ENCODE peak calls at places on chromosomes 12 and 14, in ten cellular contexts. P is CD4-positive, alpha-beta T cell; U is CD8-positive, alpha-beta T cell; O is fibroblast of lung; I is suprapubic skin; S is neuronal stem cell; C is H1; Z is lung; V is endodermal cell; X is aorta. J is an unnamed sample.

GRCh38 chr12:2076196-2076570 is 23.4 kb downstream of the CACNA1C start:
- DNase-seq in P (no peak), U (no peak), O (no peak), I (no peak), S (no peak), C (no peak), Z (no peak), V (no peak), X (no peak), J (no peak)

GRCh38 chr12:131900397-131900796 is 6.0 kb downstream of the ULK1 start:
- DNase-seq in P (no peak), U (no peak), O (no peak), I (no peak), S (no peak), C (no peak), Z (no peak), V (no peak), X (no peak), J (no peak)

GRCh38 chr12:96462571-96463280 is 26.7 kb upstream of the CFAP54 start:
- DNase-seq in P (no peak), U (no peak), O (no peak), I (no peak), S (no peak), C (no peak), Z (no peak), V (no peak), X (no peak), J (no peak)

GRCh38 chr12:70828391-70828790 is 92.1 kb downstream of the PTPRR start:
- DNase-seq in P (no peak), U (no peak), O (peak), I (no peak), S (no peak), C (no peak), Z (no peak), V (no peak), X (no peak), J (no peak)

GRCh38 chr14:36238666-36239363 is 62.3 kb upstream of the PTCSC3 start:
- DNase-seq in P (no peak), U (no peak), O (peak), I (no peak), S (no peak), C (no peak), Z (peak), V (no peak), X (peak), J (peak)

GRCh38 chr12:12486661-12487240 is 75.9 kb downstream of the DUSP16 start:
- DNase-seq in P (no peak), U (no peak), O (no peak), I (no peak), S (no peak), C (no peak), Z (no peak), V (no peak), X (no peak), J (no peak)

GRCh38 chr12:50110762-50111416 is 1.1 kb upstream of the COX14 start:
- DNase-seq in P (no peak), U (peak), O (no peak), I (no peak), S (no peak), C (peak), Z (peak), V (peak), X (peak), J (no peak)

GRCh38 chr12:6664902-6665301 is 2.0 kb upstream of the ING4 start:
- DNase-seq in P (no peak), U (no peak), O (no peak), I (no peak), S (no peak), C (no peak), Z (no peak), V (no peak), X (no peak), J (no peak)

GRCh38 chr12:131242741-131243496 is 289.2 kb downstream of the ADGRD1 start:
- DNase-seq in P (no peak), U (no peak), O (no peak), I (no peak), S (no peak), C (peak), Z (no peak), V (peak), X (no peak), J (no peak)

GRCh38 chr12:78149459-78149858 is 318.8 kb downstream of the NAV3 start:
- DNase-seq in P (no peak), U (no peak), O (peak), I (no peak), S (no peak), C (no peak), Z (no peak), V (no peak), X (no peak), J (no peak)

GRCh38 chr14:69667938-69668336 is 56.5 kb downstream of the SUSD6 start:
- DNase-seq in P (no peak), U (no peak), O (no peak), I (no peak), S (no peak), C (no peak), Z (no peak), V (no peak), X (no peak), J (no peak)
- H3K27ac ChIP-seq in P (no peak), U (no peak), O (no peak), I (no peak), S (no peak), C (no peak), Z (peak), V (no peak), X (no peak), J (no peak)

GRCh38 chr12:57164966-57165365 is 17.5 kb upstream of the LRP1-AS start:
- DNase-seq in P (no peak), U (no peak), O (peak), I (no peak), S (no peak), C (no peak), Z (no peak), V (peak), X (no peak), J (no peak)
- H3K27ac ChIP-seq in P (no peak), U (no peak), O (no peak), I (no peak), S (no peak), C (no peak), Z (no peak), V (no peak), X (no peak), J (no peak)

DNA sequence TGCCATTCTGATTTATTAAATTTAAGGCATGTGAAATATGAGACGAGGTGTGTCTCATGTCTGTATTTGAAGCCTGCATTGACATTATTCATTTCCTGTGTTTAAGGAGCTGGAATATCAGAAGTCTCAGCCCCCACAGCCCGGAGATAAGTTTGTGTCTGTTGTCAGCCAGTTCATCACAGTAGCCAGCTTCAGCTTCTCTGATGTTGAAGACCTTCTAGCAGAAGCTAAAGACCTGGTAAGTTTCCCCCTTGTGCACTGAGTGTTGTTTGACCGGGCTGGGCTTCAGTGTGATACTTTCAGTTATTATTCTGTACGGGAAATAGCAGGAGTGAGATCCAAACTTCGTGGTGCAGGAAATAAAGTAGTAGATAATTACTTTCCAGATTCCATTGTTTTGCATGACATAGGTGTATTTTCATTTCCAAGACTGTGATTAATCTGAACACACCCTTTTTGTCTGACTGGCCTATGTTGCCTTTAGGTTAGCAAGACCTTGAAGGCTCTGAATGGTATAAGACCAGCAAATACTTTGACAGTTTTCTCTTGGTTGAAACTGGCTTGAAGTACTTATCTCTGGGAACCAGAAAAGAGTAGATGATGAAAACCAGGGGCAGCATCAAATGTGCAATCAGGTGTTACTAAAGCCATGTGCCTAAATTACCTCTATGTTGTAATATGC is 101.5 kb downstream of the GPR135 start:
- DNase-seq in P (no peak), U (no peak), O (peak), I (no peak), S (no peak), C (no peak), Z (no peak), V (no peak), X (no peak), J (no peak)
- H3K27ac ChIP-seq in P (no peak), U (no peak), O (no peak), I (peak), S (no peak), C (no peak), Z (peak), V (no peak), X (peak), J (peak)

DNA sequence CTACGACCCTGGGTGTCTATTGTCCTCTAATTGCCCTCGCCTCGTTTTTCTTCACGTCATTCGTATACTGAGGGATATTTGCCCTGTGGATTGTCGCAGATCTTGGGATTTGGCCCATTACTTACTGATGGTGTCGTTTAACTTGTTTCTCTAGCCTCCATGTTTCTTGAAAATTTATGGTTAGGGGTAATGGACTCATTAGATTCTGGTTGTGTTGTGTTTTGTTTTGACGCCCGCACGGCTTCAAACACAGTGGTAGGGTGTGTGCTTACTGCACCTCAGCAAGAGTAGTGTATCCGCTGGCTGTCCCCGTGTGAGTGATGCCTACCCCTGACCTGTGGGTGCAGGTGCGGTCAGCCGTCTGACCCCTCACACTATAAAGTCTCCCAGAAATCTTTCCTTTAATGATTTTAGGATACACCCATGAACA is 874 bp upstream of the RNU6-8 start:
- DNase-seq in P (no peak), U (peak), O (peak), I (no peak), S (peak), C (no peak), Z (no peak), V (peak), X (no peak), J (no peak)
- H3K27ac ChIP-seq in P (peak), U (peak), O (no peak), I (peak), S (no peak), C (no peak), Z (peak), V (no peak), X (no peak), J (peak)

GRCh38 chr12:21138016-21138415 is 7.0 kb downstream of the SLCO1B1 start:
- DNase-seq in P (no peak), U (no peak), O (no peak), I (no peak), S (no peak), C (no peak), Z (no peak), V (no peak), X (no peak), J (no peak)
- H3K27ac ChIP-seq in P (no peak), U (no peak), O (no peak), I (no peak), S (no peak), C (no peak), Z (no peak), V (no peak), X (no peak), J (no peak)

GRCh38 chr12:19129121-19129485 is 430 bp upstream of the PLEKHA5 start:
- DNase-seq in P (no peak), U (no peak), O (no peak), I (no peak), S (no peak), C (no peak), Z (no peak), V (no peak), X (no peak), J (no peak)
- H3K27ac ChIP-seq in P (no peak), U (no peak), O (peak), I (peak), S (peak), C (no peak), Z (no peak), V (peak), X (peak), J (peak)

GRCh38 chr12:56028511-56029165 is 7.8 kb downstream of the IKZF4 start:
- DNase-seq in P (no peak), U (no peak), O (peak), I (no peak), S (no peak), C (no peak), Z (no peak), V (no peak), X (no peak), J (no peak)
- H3K27ac ChIP-seq in P (no peak), U (no peak), O (no peak), I (peak), S (no peak), C (no peak), Z (no peak), V (no peak), X (no peak), J (peak)

DNA sequence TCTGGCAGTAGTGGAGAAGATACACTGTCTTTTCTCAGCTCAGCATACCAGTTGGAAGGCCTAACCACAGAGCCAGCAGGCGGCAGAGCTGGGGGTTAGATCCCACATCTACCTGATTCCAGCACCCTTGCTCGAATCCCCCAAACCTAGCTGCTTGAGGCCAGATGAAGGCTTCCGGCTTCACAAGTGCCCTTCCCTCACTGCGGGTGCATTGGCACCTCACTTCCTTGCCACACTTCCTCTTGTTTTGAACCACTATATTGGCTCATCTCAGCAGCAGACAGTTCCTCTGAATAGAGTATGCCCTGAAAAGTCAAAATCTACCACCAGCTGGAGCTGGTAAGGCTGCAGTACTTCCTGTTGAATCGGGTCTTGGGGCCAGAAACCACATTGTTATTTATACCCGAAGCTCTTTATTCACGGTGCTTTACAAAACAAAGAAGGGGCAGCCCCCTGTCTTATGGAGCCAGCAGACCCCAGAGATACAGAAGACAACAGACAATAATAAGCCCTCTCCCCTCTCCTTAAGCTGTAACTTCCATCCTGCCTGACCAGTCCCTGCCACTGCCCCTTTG is 233.7 kb downstream of the EFCAB11 start:
- DNase-seq in P (peak), U (peak), O (peak), I (no peak), S (no peak), C (no peak), Z (peak), V (peak), X (peak), J (no peak)
- H3K27ac ChIP-seq in P (peak), U (peak), O (no peak), I (peak), S (no peak), C (peak), Z (peak), V (no peak), X (no peak), J (no peak)